ENCODE peak calls at places on chromosomes 13 and 19, in nine cellular contexts. Q is NAMALWA; J is activated naive CD8-positive, alpha-beta T cell treated with anti-CD3 and anti-CD28 coated beads, Interleukin-2, amount 50 U/mL, for 24 hours; V is T follicular helper cell; A is GM12892; E is kidney epithelial cell; R is anterior cingulate cortex; W is activated CD4-positive, CD25-positive, alpha-beta regulatory T cell; O is mesothelial cell of epicardium. C is an unnamed sample.

GRCh38 chr13:44758595-44759221 is 182.6 kb upstream of the TSC22D1 start:
- DNase-seq in Q (no peak), J (peak), V (no peak), A (no peak), E (peak), R (peak), W (no peak), O (no peak), C (peak)

GRCh38 chr13:97141564-97142005 is 80.5 kb upstream of the MBNL2 start:
- DNase-seq in Q (peak), J (peak), V (no peak), A (no peak), E (peak), R (peak), W (no peak), O (peak), C (peak)

GRCh38 chr19:36378625-36379509 is at the start of gene ZFP14:
- DNase-seq in Q (peak), J (peak), V (peak), A (peak), E (peak), R (peak), W (peak), O (peak), C (peak)

GRCh38 chr19:33868076-33868735 is 71.5 kb downstream of the KCTD15 start:
- DNase-seq in Q (no peak), J (no peak), V (no peak), A (no peak), E (no peak), R (peak), W (no peak), O (peak), C (no peak)

GRCh38 chr19:4014541-4015491 is 7.3 kb downstream of the PIAS4 start:
- DNase-seq in Q (peak), J (peak), V (no peak), A (no peak), E (no peak), R (no peak), W (no peak), O (peak), C (no peak)

GRCh38 chr13:111204438-111205177 is 89.5 kb downstream of the ARHGEF7 start:
- DNase-seq in Q (no peak), J (no peak), V (no peak), A (no peak), E (no peak), R (no peak), W (no peak), O (peak), C (peak)

GRCh38 chr19:4380254-4380727 is 20.1 kb downstream of the SH3GL1 start:
- DNase-seq in Q (peak), J (peak), V (no peak), A (no peak), E (no peak), R (no peak), W (peak), O (no peak), C (no peak)

GRCh38 chr13:110415669-110416068 is 108.6 kb downstream of the COL4A2 start:
- DNase-seq in Q (no peak), J (peak), V (no peak), A (no peak), E (no peak), R (no peak), W (no peak), O (no peak), C (peak)

GRCh38 chr19:40503300-40503699 is 36.5 kb downstream of the SPTBN4 start:
- DNase-seq in Q (peak), J (no peak), V (no peak), A (no peak), E (no peak), R (peak), W (no peak), O (no peak), C (no peak)

GRCh38 chr13:23888658-23889597 is at the start of gene MIPEP:
- DNase-seq in Q (peak), J (peak), V (peak), A (peak), E (peak), R (peak), W (peak), O (peak), C (peak)

GRCh38 chr19:6108721-6109633 is 1.3 kb downstream of the RFX2 start:
- DNase-seq in Q (no peak), J (peak), V (peak), A (no peak), E (no peak), R (peak), W (peak), O (peak), C (peak)

GRCh38 chr19:37077615-37077928 is 661 bp upstream of the ZNF420 start:
- DNase-seq in Q (no peak), J (no peak), V (no peak), A (no peak), E (no peak), R (no peak), W (no peak), O (no peak), C (no peak)

GRCh38 chr13:58004761-58005160 is 373.2 kb downstream of the PCDH17 start:
- DNase-seq in Q (no peak), J (no peak), V (no peak), A (no peak), E (no peak), R (no peak), W (no peak), O (no peak), C (no peak)

GRCh38 chr13:26973281-26973680 is 198.3 kb downstream of the USP12 start:
- DNase-seq in Q (no peak), J (no peak), V (no peak), A (no peak), E (no peak), R (no peak), W (no peak), O (no peak), C (no peak)

GRCh38 chr19:7447648-7448047 is 41.2 kb downstream of the PEX11G start:
- DNase-seq in Q (no peak), J (no peak), V (no peak), A (no peak), E (no peak), R (no peak), W (no peak), O (no peak), C (no peak)

GRCh38 chr13:49443327-49443688 is 556 bp downstream of the CAB39L start:
- DNase-seq in Q (no peak), J (no peak), V (no peak), A (no peak), E (no peak), R (peak), W (no peak), O (no peak), C (no peak)

GRCh38 chr13:24272452-24273161 is 36.8 kb upstream of the C1QTNF9 start:
- DNase-seq in Q (no peak), J (no peak), V (peak), A (no peak), E (no peak), R (no peak), W (no peak), O (no peak), C (no peak)

GRCh38 chr19:38201731-38202130 is 22.3 kb downstream of the DPF1 start:
- DNase-seq in Q (no peak), J (no peak), V (no peak), A (no peak), E (no peak), R (no peak), W (no peak), O (no peak), C (no peak)

GRCh38 chr13:74825170-74825948 is 656.6 kb downstream of the TBC1D4 start:
- DNase-seq in Q (no peak), J (no peak), V (no peak), A (no peak), E (peak), R (no peak), W (no peak), O (no peak), C (peak)

GRCh38 chr13:96229356-96229755 is 139.4 kb downstream of the HS6ST3 start:
- DNase-seq in Q (peak), J (no peak), V (no peak), A (no peak), E (no peak), R (no peak), W (no peak), O (no peak), C (no peak)

GRCh38 chr13:41006951-41007350 is 12.2 kb downstream of the ELF1 start:
- DNase-seq in Q (peak), J (no peak), V (no peak), A (no peak), E (no peak), R (no peak), W (no peak), O (no peak), C (no peak)

GRCh38 chr13:59409211-59409610 is 754.5 kb downstream of the DIAPH3 start:
- DNase-seq in Q (no peak), J (no peak), V (no peak), A (no peak), E (no peak), R (peak), W (no peak), O (peak), C (no peak)

GRCh38 chr13:31499274-31499673 is 240.1 kb upstream of the RXFP2 start:
- DNase-seq in Q (no peak), J (no peak), V (no peak), A (no peak), E (no peak), R (no peak), W (no peak), O (no peak), C (no peak)

GRCh38 chr19:24051516-24051915 is 35.5 kb upstream of the ZNF254 start:
- DNase-seq in Q (no peak), J (no peak), V (no peak), A (no peak), E (no peak), R (no peak), W (no peak), O (no peak), C (peak)

GRCh38 chr13:97567510-97568243 is 133.7 kb downstream of the RAP2A start:
- DNase-seq in Q (no peak), J (no peak), V (no peak), A (peak), E (peak), R (no peak), W (no peak), O (no peak), C (peak)

GRCh38 chr13:113855012-113855921 is 8.6 kb downstream of the GAS6 start:
- DNase-seq in Q (no peak), J (no peak), V (no peak), A (no peak), E (no peak), R (no peak), W (no peak), O (peak), C (no peak)